ENCODE peak calls at places on chromosome 9, in eight cellular contexts. Y, A, V, O, E, T, W and F are unnamed samples. For H3K36me3, the result is how much of the 10 kb centered on the place peaks cover.

GRCh38 chr9:132575005-132575609 is 7.3 kb upstream of the BARHL1 start:
- DNase-seq in A (no peak), Y (peak), T (peak), O (peak), W (peak), V (peak), E (no peak), F (peak)

GRCh38 chr9:79120533-79121315 is 451.0 kb upstream of the TLE4 start:
- DNase-seq in Y (peak), A (no peak), T (no peak), E (no peak), V (no peak), W (no peak), O (no peak), F (no peak)

GRCh38 chr9:36772449-36773370 is 200.0 kb downstream of the MELK start:
- DNase-seq in T (no peak), A (no peak), V (peak), W (no peak), O (peak), E (no peak), Y (no peak), F (peak)

GRCh38 chr9:34374905-34375552 is 1.7 kb downstream of the MYORG start:
- DNase-seq in T (peak), Y (no peak), E (no peak), O (peak), V (no peak), W (no peak), A (no peak), F (no peak)

GRCh38 chr9:121612511-121612998 is 38.9 kb upstream of the DAB2IP start:
- DNase-seq in O (peak), E (no peak), V (no peak), A (no peak), T (no peak), Y (peak), W (no peak), F (no peak)

GRCh38 chr9:15725953-15726352 is 173.1 kb downstream of the CCDC171 start:
- DNase-seq in V (peak), T (no peak), W (no peak), E (no peak), A (no peak), O (peak), Y (no peak), F (no peak)

GRCh38 chr9:137273616-137274320 is 3.8 kb upstream of the TOR4A start:
- DNase-seq in E (no peak), O (peak), V (no peak), T (peak), A (no peak), W (no peak), Y (peak), F (no peak)

GRCh38 chr9:14320272-14321245 is 6.6 kb upstream of the NFIB start:
- DNase-seq in Y (no peak), V (peak), O (peak), E (peak), A (no peak), W (no peak), T (no peak), F (no peak)

GRCh38 chr9:33408087-33408486 is 5.7 kb upstream of the AQP7 start:
- DNase-seq in O (peak), E (no peak), V (no peak), Y (no peak), T (no peak), W (no peak), A (no peak), F (no peak)

GRCh38 chr9:25964239-25964638 is 286.0 kb upstream of the TUSC1 start:
- DNase-seq in Y (peak), E (no peak), A (no peak), T (no peak), W (no peak), V (peak), O (peak), F (peak)

GRCh38 chr9:16619897-16620296 is 250.6 kb downstream of the BNC2 start:
- DNase-seq in V (no peak), A (no peak), O (no peak), E (no peak), Y (no peak), T (no peak), W (no peak), F (peak)

GRCh38 chr9:85743290-85744128 is 1.8 kb upstream of the AGTPBP1 start:
- DNase-seq in V (peak), A (no peak), T (peak), W (no peak), O (peak), Y (no peak), E (no peak), F (peak)

GRCh38 chr9:137988051-137988450 is 110.5 kb downstream of the CACNA1B start:
- DNase-seq in W (no peak), A (peak), E (no peak), O (no peak), Y (no peak), V (no peak), T (no peak), F (no peak)

GRCh38 chr9:96129698-96130097 is 172.3 kb downstream of the HSD17B3 start:
- DNase-seq in Y (no peak), E (no peak), T (no peak), W (no peak), V (no peak), O (no peak), A (no peak), F (no peak)

GRCh38 chr9:135951889-135952663 is 9.1 kb downstream of the UBAC1 start:
- DNase-seq in Y (peak), O (peak), W (no peak), T (no peak), E (no peak), V (peak), A (no peak), F (peak)

GRCh38 chr9:125633116-125633743 is 73.8 kb downstream of the MAPKAP1 start:
- DNase-seq in T (no peak), O (no peak), V (peak), W (no peak), A (no peak), Y (peak), E (no peak), F (no peak)

GRCh38 chr9:137694962-137695875 is 76.4 kb downstream of the EHMT1 start:
- DNase-seq in O (peak), T (no peak), V (no peak), E (no peak), Y (peak), W (no peak), A (no peak), F (peak)

GRCh38 chr9:71223953-71224538 is 102.6 kb upstream of the TRPM3 start:
- DNase-seq in A (no peak), V (no peak), Y (no peak), O (no peak), E (no peak), T (no peak), W (no peak), F (no peak)

GRCh38 chr9:137318976-137319375 is 16.9 kb upstream of the NRARP start:
- DNase-seq in Y (no peak), W (no peak), A (no peak), V (peak), O (no peak), T (peak), E (peak), F (peak)

GRCh38 chr9:86207193-86207592 is 52.3 kb downstream of the C9orf153 start:
- DNase-seq in A (no peak), Y (no peak), T (no peak), V (no peak), W (no peak), E (no peak), O (no peak), F (no peak)

GRCh38 chr9:114282926-114283325 is 40.0 kb upstream of the ORM1 start:
- DNase-seq in O (peak), V (peak), W (no peak), A (no peak), T (no peak), Y (no peak), E (peak), F (peak)

GRCh38 chr9:77989437-77989836 is 42.2 kb downstream of the GNAQ start:
- DNase-seq in V (no peak), O (no peak), E (no peak), T (no peak), Y (no peak), A (no peak), W (no peak), F (no peak)

GRCh38 chr9:12329623-12329985 is 363.6 kb upstream of the TYRP1 start:
- DNase-seq in T (no peak), A (no peak), E (no peak), W (no peak), Y (no peak), O (no peak), V (no peak), F (no peak)

GRCh38 chr9:87375397-87376073 is 122.1 kb upstream of the DAPK1 start:
- DNase-seq in A (no peak), W (no peak), E (no peak), O (peak), V (peak), T (no peak), Y (no peak), F (no peak)

GRCh38 chr9:134299068-134299467 is 27.2 kb upstream of the RXRA start:
- DNase-seq in T (peak), W (no peak), E (no peak), O (no peak), Y (no peak), V (no peak), A (no peak), F (no peak)

GRCh38 chr9:33748633-33749304 is 46.6 kb upstream of the PRSS3 start:
- DNase-seq in O (no peak), A (no peak), Y (no peak), T (no peak), V (no peak), E (no peak), W (no peak), F (no peak)

GRCh38 chr9:136532799-136533774 is 12.8 kb downstream of the NOTCH1 start:
- DNase-seq in W (peak), V (no peak), A (no peak), T (no peak), E (no peak), O (no peak), Y (no peak), F (no peak)

GRCh38 chr9:28365020-28365640 is 791.8 kb upstream of the C9orf72 start:
- DNase-seq in E (no peak), O (peak), T (no peak), Y (no peak), V (no peak), A (no peak), W (no peak), F (peak)

GRCh38 chr9:122015165-122015821 is 77.8 kb downstream of the TTLL11 start:
- DNase-seq in O (no peak), W (no peak), V (no peak), Y (no peak), T (no peak), A (no peak), E (no peak), F (no peak)

GRCh38 chr9:126805546-126806262 is 864 bp downstream of the ZBTB43 start:
- DNase-seq in W (peak), Y (no peak), O (peak), E (no peak), T (peak), A (peak), V (peak), F (peak)

GRCh38 chr9:21454149-21454548 is 13.9 kb downstream of the IFNA1 start:
- DNase-seq in A (no peak), W (no peak), Y (no peak), O (peak), E (no peak), V (peak), T (no peak), F (no peak)

GRCh38 chr9:136345281-136346156 is 18.0 kb downstream of the DNLZ start:
- DNase-seq in T (no peak), V (peak), A (peak), Y (no peak), O (no peak), E (no peak), W (no peak), F (peak)

GRCh38 chr9:70557665-70558419 is 143.4 kb upstream of the KLF9 start:
- DNase-seq in E (no peak), A (no peak), W (no peak), V (no peak), O (no peak), Y (no peak), T (no peak), F (no peak)

GRCh38 chr9:75962186-75963036 is 71.9 kb downstream of the PCSK5 start:
- DNase-seq in A (no peak), O (no peak), T (peak), W (no peak), E (no peak), V (peak), Y (peak), F (no peak)

GRCh38 chr9:102985162-102985900 is 9.8 kb upstream of the CYLC2 start:
- DNase-seq in T (no peak), Y (no peak), O (no peak), A (no peak), W (no peak), E (no peak), V (no peak), F (peak)

GRCh38 chr9:113911850-113912249 is 35.7 kb downstream of the ZNF618 start:
- DNase-seq in W (no peak), O (no peak), V (no peak), A (no peak), E (no peak), Y (peak), T (no peak), F (no peak)

GRCh38 chr9:17191095-17191494 is 56.3 kb downstream of the CNTLN start:
- DNase-seq in E (no peak), V (peak), O (no peak), T (no peak), A (no peak), Y (no peak), W (no peak), F (no peak)

GRCh38 chr9:3751125-3751758 is 225.4 kb upstream of the RFX3 start:
- DNase-seq in A (no peak), Y (peak), T (no peak), O (no peak), E (no peak), W (no peak), V (peak), F (no peak)

GRCh38 chr9:111272571-111272970 is 57.5 kb downstream of the OR2K2 start:
- DNase-seq in E (no peak), Y (no peak), V (no peak), O (no peak), T (no peak), A (no peak), W (no peak), F (no peak)

GRCh38 chr9:90613502-90613901 is 29.1 kb downstream of the DIRAS2 start:
- DNase-seq in A (no peak), E (no peak), T (no peak), O (no peak), Y (no peak), W (no peak), V (no peak), F (no peak)

DNA sequence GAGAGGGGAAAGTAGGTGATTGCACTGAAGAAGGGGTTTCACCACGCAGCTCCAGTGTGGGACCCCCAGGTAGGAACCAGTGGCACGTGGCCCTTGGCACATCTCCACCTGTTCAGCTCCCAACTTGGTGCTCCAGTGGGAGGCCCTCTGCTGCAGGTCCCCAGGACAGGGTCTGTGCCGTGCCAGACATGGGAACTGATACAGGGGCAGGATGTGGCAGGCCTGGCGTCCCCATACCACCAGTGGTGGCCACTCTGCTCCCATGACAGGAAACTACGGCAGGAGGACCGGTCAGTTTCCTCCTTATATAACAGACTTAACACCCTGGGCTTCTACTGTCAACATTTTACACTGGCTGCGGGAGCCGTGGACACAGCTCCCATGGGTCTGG is 67.3 kb downstream of the PSMB7 start:
- DNase-seq in O (no peak), W (no peak), A (no peak), Y (no peak), V (no peak), T (no peak), E (no peak), F (no peak)
- H3K36me3 ChIP-seq in O (under half), W (half or more), A (half or more), Y (under half), V (half or more), T (under half), E (under half), F (half or more)

DNA sequence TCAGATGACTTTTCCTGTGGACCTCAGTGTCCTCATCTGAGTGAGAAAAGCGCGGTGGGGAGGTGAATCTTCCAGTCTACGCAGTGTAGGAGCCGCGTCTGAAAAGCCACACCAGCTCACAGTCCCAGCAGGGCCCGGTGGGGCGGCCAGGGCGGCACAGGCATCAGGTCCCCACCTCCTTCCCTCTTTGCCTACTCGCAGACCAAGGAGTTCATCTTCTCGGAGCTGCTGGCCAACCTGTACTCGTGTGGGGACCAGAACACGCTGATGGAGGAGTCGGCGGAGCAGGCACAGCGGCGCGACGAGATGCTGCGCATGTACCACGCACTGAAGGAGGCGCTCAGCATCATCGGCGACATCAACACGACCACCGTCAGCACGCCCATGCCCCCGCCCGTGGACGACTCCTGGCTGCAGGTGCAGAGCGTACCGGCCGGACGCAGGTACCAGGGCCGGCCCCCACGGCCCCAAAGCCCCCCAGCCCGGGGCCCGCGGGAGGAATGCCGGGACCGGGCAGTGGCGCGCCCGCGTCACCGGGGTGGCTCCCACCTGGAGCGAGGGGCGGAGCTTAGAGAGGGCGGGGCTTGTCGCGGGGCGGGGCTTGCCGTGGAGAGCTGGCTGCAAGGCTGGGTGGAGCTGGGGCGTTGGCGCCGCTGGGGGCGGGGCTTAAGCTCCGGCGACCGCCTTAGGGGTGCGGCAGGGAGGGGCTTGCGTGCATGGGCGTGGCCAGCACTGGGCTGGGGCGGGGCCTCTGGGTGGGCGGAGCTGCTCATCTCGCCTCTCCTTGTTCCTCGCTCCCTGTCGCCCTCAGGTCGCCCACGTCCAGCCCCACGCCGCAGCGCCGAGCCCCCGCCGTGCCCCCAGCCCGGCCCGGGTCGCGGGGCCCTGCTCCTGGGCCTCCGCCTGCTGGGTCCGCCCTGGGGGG is 25.6 kb downstream of the GOLGA2 start:
- DNase-seq in E (peak), A (no peak), Y (peak), T (peak), V (peak), O (peak), W (peak), F (peak)
- H3K4me3 ChIP-seq in E (no peak), A (peak), Y (peak), T (no peak), V (no peak), O (peak), W (peak), F (no peak)

DNA sequence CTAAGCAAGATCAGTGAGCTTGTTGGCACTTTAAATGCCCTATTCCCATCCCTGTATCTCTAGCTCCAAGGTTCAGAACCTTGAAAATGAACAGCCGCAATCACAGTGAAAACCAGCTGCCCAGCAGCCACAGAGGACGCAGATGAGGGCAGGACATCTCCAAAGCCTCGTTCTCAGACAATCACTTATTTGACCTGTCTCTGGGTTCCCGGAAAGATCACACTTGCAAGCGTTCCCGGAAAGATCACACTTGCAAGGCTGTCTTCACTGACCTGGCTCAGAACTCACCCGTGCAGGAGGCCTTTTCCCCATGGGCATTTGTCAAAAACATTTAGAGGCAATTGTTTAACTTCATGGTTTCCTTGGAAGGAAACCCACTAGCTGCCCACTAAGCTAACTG is 25.7 kb downstream of the IPPK start:
- DNase-seq in W (no peak), T (no peak), E (no peak), O (no peak), A (no peak), V (no peak), Y (no peak), F (no peak)
- H3K36me3 ChIP-seq in W (half or more), T (under half), E (under half), O (under half), A (half or more), V (under half), Y (under half), F (half or more)

GRCh38 chr9:91680129-91680528 is 256.5 kb upstream of the NFIL3 start:
- DNase-seq in W (no peak), A (peak), V (peak), Y (no peak), T (no peak), O (no peak), E (no peak), F (no peak)
- H3K4me3 ChIP-seq in W (no peak), A (no peak), V (no peak), Y (no peak), T (no peak), O (no peak), E (no peak), F (no peak)

DNA sequence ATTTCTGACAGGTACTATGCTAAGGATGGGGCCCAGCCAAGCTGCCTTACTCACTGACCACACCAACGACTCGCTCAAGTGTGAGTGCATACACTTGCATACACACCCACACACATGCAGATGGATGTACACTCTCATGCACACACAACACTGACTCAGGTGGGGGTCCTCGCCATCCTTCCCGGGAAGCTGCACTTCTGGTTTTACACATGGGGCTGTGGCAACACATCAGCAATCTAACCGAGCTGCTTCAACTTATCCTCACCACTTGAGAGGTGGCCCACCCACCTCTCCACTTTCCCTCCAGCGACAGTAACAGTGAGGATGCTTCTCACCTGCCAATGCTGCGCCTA is 67.2 kb upstream of the SLC25A51 start:
- DNase-seq in V (peak), Y (no peak), E (no peak), A (no peak), O (no peak), W (no peak), T (no peak), F (no peak)
- H3K36me3 ChIP-seq in V (under half), Y (under half), E (under half), A (under half), O (under half), W (under half), T (under half), F (half or more)

DNA sequence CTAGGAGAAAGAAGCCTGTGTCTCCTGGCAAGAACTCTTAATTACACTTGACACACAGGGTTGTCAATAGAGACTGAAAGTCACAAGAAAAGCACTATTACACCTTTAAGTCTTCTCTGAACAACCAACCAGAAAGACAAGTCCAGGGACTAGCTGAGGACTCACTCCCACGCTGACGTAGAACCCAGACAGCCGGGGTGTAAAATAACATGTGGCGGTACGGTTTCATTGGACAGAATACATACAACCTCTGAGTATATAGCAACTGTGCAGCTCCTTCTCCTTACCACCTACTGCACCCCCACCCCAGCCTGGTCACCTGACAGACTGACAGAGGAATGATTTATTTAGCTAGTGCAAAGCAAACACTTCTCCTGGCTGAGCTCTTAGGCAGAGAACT is 103.4 kb upstream of the RASEF start:
- DNase-seq in W (no peak), O (peak), Y (peak), A (no peak), T (peak), V (peak), E (no peak), F (peak)
- H3K4me3 ChIP-seq in W (no peak), O (no peak), Y (no peak), A (no peak), T (no peak), V (no peak), E (no peak), F (no peak)